ENCODE peak calls at places on chromosomes 6 and 20, in eight cellular contexts. A is heart right ventricle; G is PC-3; I is CD8-positive, alpha-beta T cell; M is tibial artery; U is upper lobe of left lung; O is RWPE2; W is left ventricle myocardium inferior. Z is an unnamed sample. For H3K27me3 and H3K9me3, the result is how much of the 10 kb centered on the place peaks cover.

GRCh38 chr20:36351937-36352336 is 45.8 kb downstream of the DLGAP4 start:
- DNase-seq in A (no peak), G (no peak), I (no peak), M (no peak), U (no peak), O (no peak), W (no peak), Z (no peak)

GRCh38 chr6:113980937-113981554 is 10.1 kb upstream of the HDAC2 start:
- DNase-seq in A (no peak), G (peak), I (no peak), M (no peak), U (no peak), O (no peak), W (no peak), Z (peak)

GRCh38 chr6:56370127-56370540 is 122.8 kb upstream of the COL21A1 start:
- DNase-seq in A (peak), G (peak), I (no peak), M (peak), U (peak), O (peak), W (peak), Z (peak)

GRCh38 chr20:4780245-4780644 is 58.5 kb downstream of the PRND start:
- DNase-seq in A (no peak), G (no peak), I (no peak), M (no peak), U (no peak), O (no peak), W (no peak), Z (no peak)

GRCh38 chr6:82955841-82956240 is 109.8 kb downstream of the UBE3D start:
- DNase-seq in A (no peak), G (peak), I (no peak), M (no peak), U (no peak), O (no peak), W (no peak), Z (no peak)

GRCh38 chr20:31985152-31985551 is 17.2 kb downstream of the XKR7 start:
- DNase-seq in A (no peak), G (no peak), I (no peak), M (no peak), U (no peak), O (no peak), W (no peak), Z (no peak)

GRCh38 chr6:113461153-113461897 is 395.8 kb upstream of the MARCKS start:
- DNase-seq in A (no peak), G (no peak), I (no peak), M (no peak), U (no peak), O (no peak), W (no peak), Z (no peak)

GRCh38 chr6:170552765-170553685 is at the start of gene PSMB1:
- DNase-seq in A (peak), G (peak), I (peak), M (peak), U (peak), O (peak), W (peak), Z (peak)

GRCh38 chr6:132011582-132011981 is 60.4 kb upstream of the CCN2 start:
- DNase-seq in A (no peak), G (no peak), I (no peak), M (no peak), U (no peak), O (no peak), W (no peak), Z (no peak)

GRCh38 chr6:167839755-167840154 is 13.0 kb downstream of the AFDN start:
- DNase-seq in A (no peak), G (no peak), I (no peak), M (no peak), U (no peak), O (no peak), W (no peak), Z (no peak)

GRCh38 chr20:57656821-57657536 is 36.8 kb upstream of the ZBP1 start:
- DNase-seq in A (peak), G (no peak), I (no peak), M (peak), U (peak), O (peak), W (peak), Z (peak)

GRCh38 chr6:158358450-158359077 is 46.3 kb downstream of the TULP4 start:
- DNase-seq in A (no peak), G (no peak), I (no peak), M (no peak), U (no peak), O (no peak), W (no peak), Z (no peak)

GRCh38 chr20:9035129-9035528 is 33.8 kb upstream of the PLCB4 start:
- DNase-seq in A (no peak), G (peak), I (no peak), M (peak), U (no peak), O (no peak), W (no peak), Z (no peak)

GRCh38 chr6:41707565-41708200 is 27.7 kb downstream of the TFEB start:
- DNase-seq in A (no peak), G (no peak), I (no peak), M (no peak), U (peak), O (no peak), W (no peak), Z (no peak)

GRCh38 chr6:10399451-10399850 is 15.4 kb downstream of the TFAP2A start:
- DNase-seq in A (no peak), G (no peak), I (no peak), M (no peak), U (no peak), O (no peak), W (no peak), Z (no peak)
- H3K27me3 ChIP-seq in A (half or more), G (under half), I (under half), M (under half), U (under half), O (under half), W (half or more), Z (under half)

GRCh38 chr20:35145141-35145564 is 2.0 kb downstream of the EDEM2 start:
- DNase-seq in A (no peak), G (peak), I (no peak), M (no peak), U (no peak), O (peak), W (no peak), Z (no peak)
- TF ChIP-seq CTCF in A (peak), G (peak), I (peak), M (peak), U (peak), O (peak), W (peak), Z (peak)

GRCh38 chr20:51303731-51304670 is 238.5 kb downstream of the NFATC2 start:
- DNase-seq in A (no peak), G (no peak), I (no peak), M (no peak), U (no peak), O (no peak), W (no peak), Z (no peak)
- H3K9me3 ChIP-seq in A (under half), G (under half), I (under half), M (under half), U (under half), O (under half), W (under half), Z (under half)

DNA sequence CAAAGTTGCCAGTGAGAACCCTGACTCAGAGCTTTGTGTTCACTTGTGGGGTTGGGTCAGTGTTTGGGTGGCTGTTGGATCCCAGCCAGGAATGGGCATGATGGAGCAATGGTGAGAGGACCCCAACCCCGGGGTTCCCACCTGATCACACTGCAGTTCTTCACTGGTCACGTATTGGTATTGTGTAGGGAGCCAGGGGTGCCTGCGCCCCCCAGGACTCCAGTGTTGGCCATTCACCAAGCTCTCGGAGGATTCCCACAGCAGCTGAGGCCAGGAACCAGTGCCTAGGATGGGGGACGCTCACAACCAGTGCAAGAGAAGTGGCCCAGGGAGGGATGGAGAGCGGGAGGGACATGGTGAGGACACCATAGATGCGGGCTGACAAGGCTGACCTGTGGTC is 207.2 kb downstream of the CDH4 start:
- DNase-seq in A (no peak), G (no peak), I (no peak), M (no peak), U (no peak), O (peak), W (no peak), Z (no peak)
- H3K27me3 ChIP-seq in A (under half), G (under half), I (under half), M (under half), U (under half), O (under half), W (half or more), Z (under half)

GRCh38 chr6:2354138-2354491 is 108.7 kb upstream of the GMDS start:
- DNase-seq in A (no peak), G (no peak), I (no peak), M (no peak), U (no peak), O (no peak), W (no peak), Z (no peak)

GRCh38 chr6:2355155-2355554 is 109.8 kb upstream of the GMDS start:
- DNase-seq in A (no peak), G (no peak), I (no peak), M (no peak), U (no peak), O (no peak), W (no peak), Z (no peak)

GRCh38 chr6:2351807-2352431 is 106.5 kb upstream of the GMDS start:
- DNase-seq in A (no peak), G (no peak), I (no peak), M (no peak), U (no peak), O (no peak), W (no peak), Z (no peak)

GRCh38 chr6:2351090-2351489 is 105.7 kb upstream of the GMDS start:
- DNase-seq in A (no peak), G (no peak), I (no peak), M (no peak), U (no peak), O (no peak), W (no peak), Z (no peak)

GRCh38 chr6:2353412-2354137 is 108.2 kb upstream of the GMDS start:
- DNase-seq in A (peak), G (peak), I (peak), M (peak), U (peak), O (no peak), W (peak), Z (peak)
- TF ChIP-seq CTCF in A (peak), G (peak), I (peak), M (peak), U (peak), O (peak), W (peak), Z (peak)

GRCh38 chr6:154164397-154164796 is 125.4 kb downstream of the OPRM1 start:
- DNase-seq in A (no peak), G (no peak), I (no peak), M (peak), U (peak), O (no peak), W (no peak), Z (peak)

GRCh38 chr6:154167163-154167562 is 128.1 kb downstream of the OPRM1 start:
- DNase-seq in A (no peak), G (no peak), I (no peak), M (no peak), U (peak), O (no peak), W (no peak), Z (peak)

GRCh38 chr6:154166140-154166539 is 127.1 kb downstream of the OPRM1 start:
- DNase-seq in A (no peak), G (peak), I (no peak), M (no peak), U (peak), O (no peak), W (no peak), Z (no peak)

GRCh38 chr6:154165488-154165887 is 126.4 kb downstream of the OPRM1 start:
- DNase-seq in A (no peak), G (no peak), I (no peak), M (no peak), U (no peak), O (no peak), W (no peak), Z (no peak)

GRCh38 chr6:154169193-154169847 is 130.3 kb downstream of the OPRM1 start:
- DNase-seq in A (no peak), G (no peak), I (no peak), M (no peak), U (peak), O (no peak), W (no peak), Z (no peak)
- H3K9me3 ChIP-seq in A (under half), G (under half), I (under half), M (under half), U (under half), O (under half), W (under half), Z (under half)

DNA sequence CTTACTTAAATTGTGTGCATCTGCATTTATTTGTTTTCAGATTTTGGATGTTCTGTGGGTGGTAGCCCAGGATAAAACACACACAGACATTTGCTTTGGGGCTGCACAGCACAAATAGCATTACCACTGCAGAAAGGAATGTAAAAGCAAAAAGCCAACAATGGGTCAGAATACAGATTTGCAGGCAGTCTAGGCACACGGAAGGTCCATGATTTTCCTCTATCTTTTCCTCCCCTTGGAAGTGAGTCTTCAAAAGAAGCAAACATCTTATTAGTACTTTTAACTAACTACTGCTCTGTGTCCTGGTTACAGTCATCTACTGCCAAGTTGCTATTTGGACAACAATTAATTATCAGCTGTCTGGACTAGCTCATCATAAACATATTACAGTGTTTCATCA is 189.0 kb upstream of the TBX18 start:
- DNase-seq in A (no peak), G (no peak), I (no peak), M (no peak), U (no peak), O (no peak), W (no peak), Z (no peak)
- H3K27me3 ChIP-seq in A (under half), G (under half), I (under half), M (under half), U (under half), O (under half), W (under half), Z (under half)

DNA sequence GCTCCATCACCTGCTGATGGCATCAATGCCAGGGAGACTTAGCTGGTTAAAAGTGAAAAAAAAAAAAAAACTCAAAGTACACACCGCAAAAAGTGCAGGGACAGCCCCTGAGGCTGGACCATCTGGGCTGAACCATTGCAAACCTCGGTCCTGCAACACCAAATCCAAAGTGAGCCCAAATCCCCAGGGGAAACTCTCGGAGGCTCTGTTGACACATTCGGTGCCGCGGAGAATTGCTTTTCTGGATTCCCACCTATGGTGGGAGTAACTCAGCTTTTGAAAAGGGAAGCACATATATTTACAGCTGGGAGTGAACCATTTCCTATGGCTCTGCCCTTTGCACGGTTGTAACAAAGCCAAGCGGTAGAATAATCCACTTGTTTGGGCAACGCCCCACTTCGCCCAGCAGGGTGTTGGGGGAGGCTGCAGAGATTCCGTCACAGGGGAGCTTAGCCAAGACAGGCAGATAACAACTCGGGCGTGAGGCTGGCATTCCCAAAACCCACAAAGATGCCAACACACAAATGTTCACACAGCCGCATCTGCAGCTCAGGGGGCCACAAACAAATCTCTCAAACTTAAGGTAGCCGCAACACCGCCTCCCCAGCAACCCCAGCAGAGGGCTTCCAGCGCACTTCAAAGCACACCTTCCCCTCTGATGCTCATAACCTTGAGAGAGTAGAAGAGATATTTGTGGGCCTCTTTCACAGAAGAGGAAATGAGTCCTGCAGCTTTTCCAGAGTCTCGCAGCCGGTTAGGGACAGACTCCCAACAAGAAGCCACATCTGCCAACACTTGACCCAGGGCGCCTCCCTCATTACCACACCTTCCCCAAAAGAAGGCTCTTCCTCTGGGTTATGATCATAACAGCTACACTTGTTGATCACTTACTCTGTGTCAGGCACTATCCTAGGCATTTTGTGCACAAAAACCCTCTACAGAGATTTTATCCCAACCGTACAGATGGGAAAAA is 11.4 kb downstream of the ZC3H12D start:
- DNase-seq in A (no peak), G (no peak), I (no peak), M (no peak), U (no peak), O (no peak), W (no peak), Z (no peak)
- TF ChIP-seq CTCF in A (no peak), G (no peak), I (no peak), M (no peak), U (peak), O (no peak), W (peak), Z (no peak)

DNA sequence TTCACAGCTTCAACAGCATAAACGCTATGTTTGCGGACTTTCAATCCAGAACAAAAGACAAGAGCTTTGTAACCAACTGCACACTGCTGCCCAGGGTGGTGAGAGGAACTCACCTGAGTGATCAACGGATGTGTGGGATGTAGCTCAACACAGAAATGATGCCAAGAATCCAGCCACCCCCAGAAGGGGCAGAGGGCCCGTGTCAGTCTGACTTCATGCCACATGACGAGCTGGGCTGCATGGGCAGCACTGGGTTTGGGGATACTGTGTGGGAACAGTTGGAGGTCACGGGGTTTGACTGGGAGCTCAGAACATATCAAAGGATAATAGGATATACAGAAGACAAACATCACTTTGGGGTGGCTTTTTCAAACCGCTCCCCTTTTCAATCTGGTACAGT is 79.4 kb upstream of the TRAF3IP2 start:
- DNase-seq in A (no peak), G (no peak), I (no peak), M (no peak), U (no peak), O (no peak), W (no peak), Z (no peak)
- H3K9me3 ChIP-seq in A (under half), G (under half), I (under half), M (under half), U (under half), O (under half), W (under half), Z (under half)

GRCh38 chr20:63454729-63455567 is 17.5 kb downstream of the KCNQ2 start:
- DNase-seq in A (no peak), G (no peak), I (no peak), M (no peak), U (no peak), O (no peak), W (no peak), Z (no peak)
- H3K27me3 ChIP-seq in A (half or more), G (under half), I (under half), M (half or more), U (under half), O (under half), W (half or more), Z (under half)

Z was measured in adrenal gland.